ENCODE peak calls at places on chromosome 14, in nine cellular contexts. S is stomach, A is GM23338, Z is breast epithelium, Y is SK-N-MC, O is SK-N-SH, X is suprapubic skin, I is Panc1, U is HCT116. D is an unnamed sample.

GRCh38 chr14:45251912-45252311 is 1.1 kb downstream of the MIS18BP1 start:
- DNase-seq in S (no peak), A (no peak), Z (no peak), Y (no peak), O (peak), X (no peak), I (no peak), U (no peak), D (peak)

GRCh38 chr14:24435192-24435810 is 5.5 kb downstream of the KHNYN start:
- DNase-seq in S (no peak), A (no peak), Z (no peak), Y (no peak), O (no peak), X (no peak), I (no peak), U (no peak), D (no peak)

GRCh38 chr14:21264025-21264801 is 5.0 kb downstream of the HNRNPC start:
- DNase-seq in S (no peak), A (no peak), Z (no peak), Y (no peak), O (no peak), X (no peak), I (no peak), U (no peak), D (no peak)

GRCh38 chr14:38256358-38256840 is 506 bp upstream of the CLEC14A start:
- DNase-seq in S (no peak), A (no peak), Z (no peak), Y (no peak), O (no peak), X (no peak), I (no peak), U (no peak), D (no peak)

GRCh38 chr14:73472182-73473114 is 14.1 kb upstream of the NUMB start:
- DNase-seq in S (no peak), A (peak), Z (no peak), Y (no peak), O (peak), X (no peak), I (no peak), U (peak), D (no peak)

GRCh38 chr14:31339743-31340142 is 80.6 kb downstream of the HEATR5A start:
- DNase-seq in S (no peak), A (no peak), Z (no peak), Y (no peak), O (no peak), X (no peak), I (no peak), U (no peak), D (no peak)

GRCh38 chr14:91942128-91942527 is 5.4 kb downstream of the FBLN5 start:
- DNase-seq in S (no peak), A (no peak), Z (no peak), Y (no peak), O (no peak), X (no peak), I (no peak), U (no peak), D (no peak)

GRCh38 chr14:68939893-68940613 is 39.0 kb downstream of the ACTN1 start:
- DNase-seq in S (peak), A (peak), Z (peak), Y (no peak), O (peak), X (no peak), I (peak), U (no peak), D (no peak)

GRCh38 chr14:73731111-73731510 is 16.9 kb upstream of the PNMA1 start:
- DNase-seq in S (no peak), A (no peak), Z (no peak), Y (no peak), O (no peak), X (no peak), I (no peak), U (no peak), D (no peak)

GRCh38 chr14:74614508-74615495 is 2.8 kb upstream of the LTBP2 start:
- DNase-seq in S (no peak), A (no peak), Z (no peak), Y (no peak), O (no peak), X (no peak), I (no peak), U (no peak), D (no peak)

GRCh38 chr14:74634964-74635363 is 22.9 kb upstream of the LTBP2 start:
- DNase-seq in S (no peak), A (no peak), Z (no peak), Y (no peak), O (no peak), X (no peak), I (no peak), U (no peak), D (no peak)

GRCh38 chr14:93219103-93219726 is 12.2 kb downstream of the UBR7 start:
- DNase-seq in S (peak), A (peak), Z (no peak), Y (peak), O (peak), X (no peak), I (no peak), U (peak), D (no peak)

GRCh38 chr14:21268612-21269251 is 510 bp downstream of the HNRNPC start:
- DNase-seq in S (peak), A (peak), Z (peak), Y (no peak), O (no peak), X (no peak), I (no peak), U (peak), D (no peak)

GRCh38 chr14:64682173-64682710 is 22.0 kb upstream of the PLEKHG3 start:
- DNase-seq in S (peak), A (peak), Z (peak), Y (no peak), O (no peak), X (no peak), I (no peak), U (no peak), D (no peak)

GRCh38 chr14:66143387-66144112 is 342.6 kb upstream of the CCDC196 start:
- DNase-seq in S (no peak), A (no peak), Z (no peak), Y (no peak), O (no peak), X (no peak), I (no peak), U (no peak), D (no peak)

GRCh38 chr14:51092965-51093364 is 1.9 kb downstream of the TRIM9 start:
- DNase-seq in S (no peak), A (no peak), Z (no peak), Y (no peak), O (no peak), X (no peak), I (no peak), U (no peak), D (no peak)

GRCh38 chr14:74257078-74257987 is 18.1 kb downstream of the VSX2 start:
- DNase-seq in S (peak), A (peak), Z (no peak), Y (no peak), O (peak), X (no peak), I (no peak), U (no peak), D (peak)

GRCh38 chr14:34620115-34620514 is 9.8 kb downstream of the SNX6 start:
- DNase-seq in S (no peak), A (no peak), Z (no peak), Y (no peak), O (no peak), X (no peak), I (no peak), U (no peak), D (no peak)

GRCh38 chr14:34616360-34616759 is 13.6 kb downstream of the SNX6 start:
- DNase-seq in S (no peak), A (no peak), Z (no peak), Y (no peak), O (no peak), X (no peak), I (no peak), U (no peak), D (no peak)

GRCh38 chr14:34615507-34615906 is 14.4 kb downstream of the SNX6 start:
- DNase-seq in S (no peak), A (no peak), Z (no peak), Y (no peak), O (no peak), X (no peak), I (no peak), U (no peak), D (no peak)

GRCh38 chr14:34623506-34623905 is 6.4 kb downstream of the SNX6 start:
- DNase-seq in S (no peak), A (no peak), Z (no peak), Y (no peak), O (no peak), X (no peak), I (no peak), U (no peak), D (no peak)

DNA sequence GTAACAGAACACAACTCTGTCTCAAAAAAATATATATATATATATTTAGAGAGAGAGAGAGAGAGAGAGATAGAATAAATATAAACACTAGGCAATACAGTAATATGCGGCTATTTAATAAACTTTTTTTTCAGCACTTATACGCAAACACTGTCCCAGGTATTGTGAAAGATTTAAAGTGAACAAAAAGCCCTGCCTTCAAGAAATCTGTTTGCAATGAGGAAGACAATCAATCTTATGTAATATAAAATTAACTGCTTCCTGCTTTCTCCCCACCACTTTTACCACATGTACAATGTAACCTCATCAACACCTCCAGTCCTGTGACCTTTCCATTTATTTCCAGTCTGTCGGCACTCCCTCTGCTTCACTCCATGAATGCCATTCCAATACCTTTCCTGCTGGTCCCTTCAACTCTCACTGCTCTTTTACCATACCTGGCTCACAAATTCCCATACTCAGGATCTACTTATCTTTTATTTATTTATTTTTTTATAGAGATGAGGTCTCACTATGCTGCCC is 10.5 kb downstream of the SNX6 start:
- DNase-seq in S (no peak), A (no peak), Z (no peak), Y (no peak), O (no peak), X (no peak), I (no peak), U (no peak), D (no peak)
- TF ChIP-seq POLR2AphosphoS5 in S (no peak), A (no peak), Z (no peak), Y (no peak), O (no peak), X (no peak), I (no peak), U (no peak), D (no peak)

GRCh38 chr14:54703724-54704123 is 136.8 kb downstream of the SAMD4A start:
- DNase-seq in S (no peak), A (no peak), Z (no peak), Y (no peak), O (no peak), X (no peak), I (no peak), U (no peak), D (no peak)
- TF ChIP-seq POLR2AphosphoS5 in S (no peak), A (no peak), Z (no peak), Y (no peak), O (no peak), X (no peak), I (no peak), U (no peak), D (no peak)

GRCh38 chr14:104970231-104971068 is 7.7 kb downstream of the AHNAK2 start:
- DNase-seq in S (peak), A (peak), Z (no peak), Y (no peak), O (no peak), X (peak), I (no peak), U (peak), D (no peak)
- TF ChIP-seq POLR2AphosphoS5 in S (no peak), A (no peak), Z (peak), Y (no peak), O (peak), X (no peak), I (peak), U (peak), D (no peak)

GRCh38 chr14:102517412-102518062 is 8.0 kb upstream of the ANKRD9 start:
- DNase-seq in S (no peak), A (peak), Z (no peak), Y (no peak), O (no peak), X (peak), I (no peak), U (no peak), D (peak)

GRCh38 chr14:102514987-102515733 is 5.6 kb upstream of the ANKRD9 start:
- DNase-seq in S (no peak), A (no peak), Z (no peak), Y (no peak), O (no peak), X (no peak), I (no peak), U (no peak), D (no peak)

GRCh38 chr14:102513899-102514772 is 4.6 kb upstream of the ANKRD9 start:
- DNase-seq in S (no peak), A (no peak), Z (no peak), Y (no peak), O (no peak), X (no peak), I (no peak), U (no peak), D (no peak)

GRCh38 chr14:102518063-102518648 is 8.6 kb upstream of the ANKRD9 start:
- DNase-seq in S (no peak), A (no peak), Z (no peak), Y (no peak), O (no peak), X (no peak), I (no peak), U (no peak), D (no peak)

GRCh38 chr14:102516531-102517411 is 7.2 kb upstream of the ANKRD9 start:
- DNase-seq in S (peak), A (peak), Z (no peak), Y (no peak), O (peak), X (no peak), I (no peak), U (no peak), D (peak)
- TF ChIP-seq POLR2AphosphoS5 in S (no peak), A (no peak), Z (no peak), Y (no peak), O (no peak), X (no peak), I (no peak), U (no peak), D (no peak)

GRCh38 chr14:101518611-101519048 is 42.7 kb upstream of the DIO3 start:
- DNase-seq in S (no peak), A (no peak), Z (no peak), Y (no peak), O (no peak), X (peak), I (no peak), U (no peak), D (no peak)
- TF ChIP-seq POLR2AphosphoS5 in S (no peak), A (no peak), Z (no peak), Y (no peak), O (no peak), X (no peak), I (no peak), U (no peak), D (no peak)

GRCh38 chr14:96391293-96392118 is 422 bp upstream of the AK7 start:
- DNase-seq in S (peak), A (peak), Z (peak), Y (peak), O (peak), X (peak), I (peak), U (peak), D (peak)
- TF ChIP-seq POLR2AphosphoS5 in S (no peak), A (peak), Z (no peak), Y (peak), O (peak), X (no peak), I (no peak), U (peak), D (peak)

GRCh38 chr14:95471526-95472304 is 44.7 kb downstream of the SYNE3 start:
- DNase-seq in S (no peak), A (no peak), Z (no peak), Y (no peak), O (no peak), X (no peak), I (no peak), U (no peak), D (no peak)
- TF ChIP-seq POLR2AphosphoS5 in S (no peak), A (no peak), Z (no peak), Y (no peak), O (no peak), X (no peak), I (no peak), U (no peak), D (no peak)

GRCh38 chr14:22772725-22773124 is 6.2 kb downstream of the OXA1L start:
- DNase-seq in S (no peak), A (no peak), Z (no peak), Y (no peak), O (no peak), X (no peak), I (no peak), U (no peak), D (no peak)
- TF ChIP-seq POLR2AphosphoS5 in S (no peak), A (no peak), Z (no peak), Y (no peak), O (no peak), X (no peak), I (no peak), U (no peak), D (no peak)

GRCh38 chr14:49892301-49892635 is 614 bp upstream of the ARF6 start:
- DNase-seq in S (peak), A (peak), Z (peak), Y (no peak), O (peak), X (no peak), I (no peak), U (no peak), D (no peak)
- TF ChIP-seq POLR2AphosphoS5 in S (no peak), A (no peak), Z (no peak), Y (no peak), O (no peak), X (no peak), I (no peak), U (no peak), D (no peak)

GRCh38 chr14:32657081-32657480 is 281.6 kb upstream of the NPAS3 start:
- DNase-seq in S (no peak), A (no peak), Z (no peak), Y (no peak), O (no peak), X (no peak), I (no peak), U (no peak), D (no peak)
- TF ChIP-seq POLR2AphosphoS5 in S (no peak), A (no peak), Z (no peak), Y (no peak), O (no peak), X (no peak), I (no peak), U (no peak), D (no peak)

D was measured in GM12892.